ENCODE peak calls at places on chromosomes 6 and 20, in eight cellular contexts. V is GM10248; B is NCI-H510A treated with DMSO at 0.1 percent for 48 hours; J is posterior cingulate gyrus; N is brain microvascular endothelial cell; M is NT2/D1; Z is NCI-H774; D is activated naive CD4-positive, alpha-beta T cell treated with Interleukin-2 at 50 U/mL for 16 hours. G is an unnamed sample.
A peak's percentile ranks its signal among the peaks of the same experiment; 100 is the strongest.

GRCh38 chr6:35094183-35094582 is 47.0 kb downstream of the TCP11 start:
- DNase-seq in V (no peak), B (no peak), J (no peak), N (no peak), M (no peak), Z (no peak), D (no peak), G (no peak)

GRCh38 chr6:39092124-39092523 is 22.9 kb downstream of the SAYSD1 start:
- DNase-seq in V (no peak), B (no peak), J (no peak), N (no peak), M (no peak), Z (no peak), D (no peak), G (no peak)

GRCh38 chr20:6134592-6134991 is 11.8 kb upstream of the FERMT1 start:
- DNase-seq in V (no peak), B (no peak), J (no peak), N (no peak), M (no peak), Z (no peak), D (no peak), G (no peak)

GRCh38 chr6:26538572-26538902 is 371 bp downstream of the HMGN4 start:
- DNase-seq in V (no peak), B (peak; percentile 35), J (no peak), N (no peak), M (no peak), Z (no peak), D (no peak), G (no peak)

GRCh38 chr6:165943908-165944307 is 223.7 kb downstream of the TBXT start:
- DNase-seq in V (no peak), B (no peak), J (no peak), N (no peak), M (no peak), Z (no peak), D (no peak), G (no peak)

GRCh38 chr6:89984926-89985743 is 90.9 kb downstream of the GJA10 start:
- DNase-seq in V (no peak), B (no peak), J (peak; percentile 91), N (peak; percentile 76), M (no peak), Z (no peak), D (no peak), G (no peak)

GRCh38 chr20:17622851-17623508 is 53.1 kb downstream of the DSTN start:
- DNase-seq in V (no peak), B (no peak), J (no peak), N (no peak), M (no peak), Z (no peak), D (no peak), G (no peak)

GRCh38 chr20:57547250-57547649 is 13.7 kb upstream of the PCK1 start:
- DNase-seq in V (no peak), B (no peak), J (no peak), N (no peak), M (no peak), Z (no peak), D (no peak), G (no peak)

GRCh38 chr20:17680128-17680835 is 1.8 kb downstream of the RRBP1 start:
- DNase-seq in V (no peak), B (peak; percentile 50), J (no peak), N (peak; percentile 56), M (no peak), Z (no peak), D (no peak), G (no peak)

GRCh38 chr6:62280099-62280498 is 5.9 kb downstream of the KHDRBS2 start:
- DNase-seq in V (no peak), B (no peak), J (no peak), N (no peak), M (no peak), Z (no peak), D (no peak), G (no peak)

GRCh38 chr6:11093591-11094410 is at the start of gene SMIM13:
- DNase-seq in V (peak; percentile 97), B (peak; percentile 76), J (peak; percentile 100), N (peak; percentile 98), M (peak; percentile 91), Z (peak; percentile 95), D (peak; percentile 96), G (peak; percentile 95)

GRCh38 chr20:55057779-55058415 is 582.5 kb downstream of the DOK5 start:
- DNase-seq in V (no peak), B (no peak), J (no peak), N (no peak), M (peak; percentile 1), Z (no peak), D (no peak), G (no peak)

GRCh38 chr6:7468382-7469081 is 72.9 kb upstream of the DSP start:
- DNase-seq in V (no peak), B (no peak), J (peak; percentile 88), N (peak; percentile 81), M (no peak), Z (no peak), D (peak; percentile 3), G (no peak)

GRCh38 chr6:32882879-32883250 is 28.9 kb downstream of the PSMB9 start:
- DNase-seq in V (no peak), B (no peak), J (no peak), N (peak; percentile 72), M (no peak), Z (no peak), D (no peak), G (no peak)

GRCh38 chr6:45472383-45472782 is 94.6 kb upstream of the SUPT3H start:
- DNase-seq in V (no peak), B (no peak), J (no peak), N (peak; percentile 64), M (no peak), Z (no peak), D (no peak), G (no peak)

GRCh38 chr6:156840606-156841005 is 63.4 kb downstream of the ARID1B start:
- DNase-seq in V (no peak), B (no peak), J (no peak), N (no peak), M (no peak), Z (no peak), D (no peak), G (no peak)

GRCh38 chr6:10397756-10398438 is 17.0 kb downstream of the TFAP2A start:
- DNase-seq in V (no peak), B (no peak), J (no peak), N (no peak), M (no peak), Z (no peak), D (no peak), G (no peak)

GRCh38 chr6:6942826-6943225 is 164.9 kb upstream of the RREB1 start:
- DNase-seq in V (peak; percentile 48), B (peak; percentile 45), J (no peak), N (no peak), M (no peak), Z (peak; percentile 85), D (no peak), G (no peak)

GRCh38 chr6:167893416-167893815 is 66.7 kb downstream of the AFDN start:
- DNase-seq in V (no peak), B (no peak), J (no peak), N (peak; percentile 66), M (no peak), Z (no peak), D (no peak), G (no peak)

GRCh38 chr6:105484238-105485161 is 81.6 kb upstream of the PREP start:
- DNase-seq in V (peak; percentile 22), B (peak; percentile 39), J (no peak), N (no peak), M (peak; percentile 22), Z (peak; percentile 90), D (no peak), G (no peak)

GRCh38 chr20:6583134-6583738 is 184.2 kb upstream of the BMP2 start:
- DNase-seq in V (peak; percentile 46), B (peak; percentile 76), J (no peak), N (peak; percentile 63), M (peak; percentile 46), Z (no peak), D (no peak), G (peak; percentile 18)

GRCh38 chr6:116580198-116580597 is 8.9 kb downstream of the RWDD1 start:
- DNase-seq in V (no peak), B (no peak), J (no peak), N (peak; percentile 49), M (no peak), Z (no peak), D (no peak), G (no peak)

GRCh38 chr20:56117350-56117749 is 112.0 kb upstream of the CBLN4 start:
- DNase-seq in V (no peak), B (no peak), J (no peak), N (no peak), M (no peak), Z (no peak), D (no peak), G (no peak)